ENCODE peak calls at places on chromosome 2, in four cellular contexts. Q is fibroblast of the conjunctiva, O is aorta, E is frontal cortex. P is an unnamed sample.
A peak's percentile ranks its signal among the peaks of the same experiment; 100 is the strongest.

GRCh38 chr2:100744589-100744988 is 75.3 kb upstream of the NPAS2 start:
- DNase-seq in O (no peak), Q (no peak), E (no peak), P (no peak)

GRCh38 chr2:224101820-224102630 is 62.9 kb upstream of the SERPINE2 start:
- DNase-seq in Q (peak; percentile 90), E (no peak), O (no peak), P (no peak)

GRCh38 chr2:152468832-152469692 is 134.1 kb downstream of the FMNL2 start:
- DNase-seq in E (no peak), O (no peak), Q (no peak), P (no peak)

GRCh38 chr2:74373189-74373588 is 6.9 kb downstream of the DCTN1 start:
- DNase-seq in O (no peak), Q (peak; percentile 34), E (no peak), P (no peak)

GRCh38 chr2:230874456-230874855 is 9.7 kb downstream of the ITM2C start:
- DNase-seq in Q (no peak), E (no peak), O (no peak), P (no peak)

GRCh38 chr2:157849591-157849990 is 26.5 kb downstream of the ACVR1 start:
- DNase-seq in O (no peak), E (no peak), Q (no peak), P (no peak)

GRCh38 chr2:216275890-216276289 is 96.4 kb downstream of the MARCHF4 start:
- DNase-seq in E (no peak), O (no peak), Q (no peak), P (no peak)

GRCh38 chr2:6554403-6554802 is 311.3 kb downstream of the CMPK2 start:
- DNase-seq in Q (no peak), E (peak; percentile 7), O (no peak), P (no peak)

GRCh38 chr2:42136832-42137821 is 32.0 kb upstream of the EML4 start:
- DNase-seq in O (no peak), E (no peak), Q (no peak), P (no peak)

GRCh38 chr2:216023055-216023648 is 9.8 kb upstream of the MREG start:
- DNase-seq in O (no peak), Q (peak; percentile 37), E (peak; percentile 41), P (no peak)

GRCh38 chr2:937530-937929 is 13.1 kb upstream of the SNTG2 start:
- DNase-seq in Q (no peak), E (no peak), O (no peak), P (peak; percentile 55)

GRCh38 chr2:219272995-219273394 is 6.2 kb upstream of the DNAJB2 start:
- DNase-seq in O (peak; percentile 16), Q (no peak), E (no peak), P (no peak)

GRCh38 chr2:40259900-40260299 is 192.0 kb downstream of the SLC8A1 start:
- DNase-seq in E (no peak), O (no peak), Q (no peak), P (no peak)

GRCh38 chr2:172357442-172357841 is 69.9 kb upstream of the ITGA6 start:
- DNase-seq in E (no peak), Q (no peak), O (no peak), P (no peak)

GRCh38 chr2:139835101-139835500 is 1054.9 kb upstream of the NXPH2 start:
- DNase-seq in O (no peak), Q (no peak), E (no peak), P (no peak)

GRCh38 chr2:109162999-109163398 is 34.0 kb downstream of the SH3RF3 start:
- DNase-seq in O (peak; percentile 89), Q (no peak), E (no peak), P (peak; percentile 73)

GRCh38 chr2:169743549-169743948 is 9.9 kb downstream of the KLHL23 start:
- DNase-seq in O (no peak), E (no peak), Q (no peak), P (peak; percentile 46)

GRCh38 chr2:215906458-215906857 is 106.9 kb downstream of the MREG start:
- DNase-seq in E (no peak), Q (no peak), O (no peak), P (no peak)

GRCh38 chr2:233085839-233086150 is 25.7 kb downstream of the INPP5D start:
- DNase-seq in E (no peak), O (no peak), Q (no peak), P (no peak)

P was measured in brain pericyte.